ENCODE peak calls at places on chromosomes 13 and 19, in ten cellular contexts. E, A, I, H, O, C, D, R, G and Y are unnamed samples. For H3K4me1, the result is how much of the 10 kb centered on the place peaks cover.

GRCh38 chr13:28413999-28414398 is 80.9 kb downstream of the FLT1 start:
- DNase-seq in E (no peak), A (no peak), I (no peak), H (no peak), O (no peak), C (no peak), D (no peak), R (no peak), G (no peak), Y (no peak)

GRCh38 chr19:28968721-28969120 is 244.2 kb downstream of the UQCRFS1 start:
- DNase-seq in E (no peak), A (no peak), I (no peak), H (no peak), O (no peak), C (no peak), D (no peak), R (no peak), G (no peak), Y (no peak)

GRCh38 chr13:33678906-33679657 is 138.9 kb upstream of the RFC3 start:
- DNase-seq in E (peak), A (peak), I (peak), H (peak), O (no peak), C (no peak), D (peak), R (peak), G (peak), Y (no peak)

GRCh38 chr19:45598267-45599011 is 3.6 kb downstream of the GPR4 start:
- DNase-seq in E (no peak), A (peak), I (no peak), H (no peak), O (peak), C (no peak), D (no peak), R (no peak), G (no peak), Y (no peak)

GRCh38 chr19:12946092-12946845 is 607 bp downstream of the RAD23A start:
- DNase-seq in E (peak), A (peak), I (peak), H (peak), O (peak), C (peak), D (peak), R (no peak), G (peak), Y (peak)

GRCh38 chr13:76980075-76980718 is 11.7 kb upstream of the CLN5 start:
- DNase-seq in E (peak), A (peak), I (peak), H (peak), O (peak), C (peak), D (peak), R (peak), G (peak), Y (peak)

GRCh38 chr13:31947105-31947504 is 84.5 kb upstream of the FRY start:
- DNase-seq in E (no peak), A (no peak), I (no peak), H (no peak), O (no peak), C (no peak), D (no peak), R (no peak), G (no peak), Y (no peak)

GRCh38 chr19:3062165-3063105 is at the start of gene TLE5:
- DNase-seq in E (peak), A (no peak), I (no peak), H (peak), O (peak), C (peak), D (peak), R (no peak), G (no peak), Y (peak)

GRCh38 chr13:48255954-48256353 is 22.9 kb downstream of the ITM2B start:
- DNase-seq in E (no peak), A (no peak), I (no peak), H (no peak), O (no peak), C (no peak), D (no peak), R (no peak), G (no peak), Y (no peak)

GRCh38 chr13:110298566-110299321 is 8.2 kb downstream of the COL4A1 start:
- DNase-seq in E (no peak), A (no peak), I (no peak), H (no peak), O (no peak), C (no peak), D (no peak), R (no peak), G (no peak), Y (no peak)

GRCh38 chr19:21474671-21475181 is 30.7 kb upstream of the ZNF429 start:
- DNase-seq in E (peak), A (peak), I (peak), H (peak), O (peak), C (no peak), D (peak), R (peak), G (peak), Y (no peak)

GRCh38 chr19:13825489-13826475 is 30.5 kb downstream of the ZSWIM4 start:
- DNase-seq in E (no peak), A (no peak), I (no peak), H (no peak), O (peak), C (peak), D (no peak), R (no peak), G (no peak), Y (peak)

GRCh38 chr13:112974676-112975075 is 5.7 kb downstream of the MCF2L start:
- DNase-seq in E (no peak), A (no peak), I (no peak), H (no peak), O (peak), C (no peak), D (no peak), R (no peak), G (no peak), Y (no peak)

GRCh38 chr13:111925146-111925875 is 141.6 kb upstream of the SOX1 start:
- DNase-seq in E (no peak), A (no peak), I (no peak), H (no peak), O (peak), C (no peak), D (no peak), R (no peak), G (no peak), Y (no peak)

GRCh38 chr19:6232567-6232966 is 47.2 kb downstream of the MLLT1 start:
- DNase-seq in E (peak), A (no peak), I (peak), H (no peak), O (peak), C (no peak), D (no peak), R (no peak), G (peak), Y (no peak)

GRCh38 chr19:39927076-39927475 is 7.4 kb downstream of the FCGBP start:
- DNase-seq in E (no peak), A (no peak), I (no peak), H (no peak), O (peak), C (no peak), D (no peak), R (no peak), G (no peak), Y (no peak)

GRCh38 chr19:3025516-3025890 is 3.6 kb downstream of the TLE2 start:
- DNase-seq in E (no peak), A (no peak), I (no peak), H (no peak), O (peak), C (no peak), D (no peak), R (no peak), G (no peak), Y (no peak)

GRCh38 chr13:112651750-112652511 is 37.9 kb upstream of the ATP11A start:
- DNase-seq in E (no peak), A (no peak), I (no peak), H (no peak), O (no peak), C (no peak), D (no peak), R (no peak), G (no peak), Y (no peak)

GRCh38 chr13:45833663-45834062 is 17.9 kb downstream of the SIAH3 start:
- DNase-seq in E (peak), A (no peak), I (peak), H (no peak), O (peak), C (peak), D (peak), R (no peak), G (peak), Y (peak)

GRCh38 chr13:99199541-99200432 is 867 bp upstream of the UBAC2 start:
- DNase-seq in E (no peak), A (no peak), I (no peak), H (no peak), O (no peak), C (no peak), D (no peak), R (no peak), G (no peak), Y (peak)

GRCh38 chr13:99656843-99657506 is 155.7 kb downstream of the TM9SF2 start:
- DNase-seq in E (no peak), A (no peak), I (no peak), H (peak), O (no peak), C (peak), D (no peak), R (no peak), G (no peak), Y (no peak)

GRCh38 chr13:102018716-102019115 is 383.1 kb downstream of the FGF14 start:
- DNase-seq in E (no peak), A (no peak), I (peak), H (no peak), O (no peak), C (no peak), D (no peak), R (no peak), G (no peak), Y (no peak)

GRCh38 chr19:37669336-37669963 is 14.2 kb upstream of the ZFP30 start:
- DNase-seq in E (no peak), A (no peak), I (no peak), H (no peak), O (no peak), C (no peak), D (no peak), R (no peak), G (no peak), Y (no peak)

GRCh38 chr19:46442808-46443450 is 14.2 kb upstream of the PNMA8C start:
- DNase-seq in E (peak), A (peak), I (peak), H (no peak), O (peak), C (peak), D (peak), R (no peak), G (peak), Y (no peak)

GRCh38 chr19:1935484-1936208 is 5.3 kb upstream of the CSNK1G2 start:
- DNase-seq in E (peak), A (no peak), I (peak), H (no peak), O (peak), C (peak), D (peak), R (no peak), G (peak), Y (peak)

GRCh38 chr19:31513841-31514240 is 164.6 kb upstream of the TSHZ3 start:
- DNase-seq in E (no peak), A (no peak), I (no peak), H (no peak), O (no peak), C (no peak), D (no peak), R (no peak), G (no peak), Y (no peak)

GRCh38 chr13:114043421-114044053 is 69.7 kb upstream of the C13orf46 start:
- DNase-seq in E (peak), A (peak), I (peak), H (no peak), O (peak), C (peak), D (peak), R (peak), G (peak), Y (no peak)

GRCh38 chr13:99416411-99417121 is 84.7 kb upstream of the TM9SF2 start:
- DNase-seq in E (no peak), A (no peak), I (no peak), H (no peak), O (no peak), C (no peak), D (peak), R (no peak), G (no peak), Y (no peak)

GRCh38 chr13:114142640-114143490 is 10.4 kb upstream of the RASA3 start:
- DNase-seq in E (no peak), A (no peak), I (no peak), H (peak), O (no peak), C (no peak), D (no peak), R (no peak), G (peak), Y (peak)

GRCh38 chr13:105084931-105085330 is 1450.5 kb downstream of the EFNB2 start:
- DNase-seq in E (no peak), A (no peak), I (no peak), H (no peak), O (no peak), C (no peak), D (no peak), R (no peak), G (no peak), Y (no peak)

GRCh38 chr19:31126236-31126635 is 223.0 kb downstream of the TSHZ3 start:
- DNase-seq in E (no peak), A (no peak), I (peak), H (no peak), O (no peak), C (no peak), D (no peak), R (no peak), G (no peak), Y (no peak)

GRCh38 chr13:26557393-26558073 is at the start of gene WASF3:
- DNase-seq in E (peak), A (peak), I (peak), H (no peak), O (peak), C (peak), D (peak), R (peak), G (peak), Y (peak)

GRCh38 chr13:49560270-49561063 is 24.9 kb downstream of the RCBTB1 start:
- DNase-seq in E (no peak), A (no peak), I (no peak), H (no peak), O (no peak), C (peak), D (peak), R (no peak), G (peak), Y (no peak)

GRCh38 chr13:111153977-111154332 is 38.8 kb downstream of the ARHGEF7 start:
- DNase-seq in E (no peak), A (no peak), I (no peak), H (no peak), O (peak), C (peak), D (no peak), R (no peak), G (no peak), Y (no peak)

GRCh38 chr19:14090509-14091085 is at the start of gene SAMD1:
- DNase-seq in E (peak), A (peak), I (peak), H (peak), O (peak), C (peak), D (peak), R (peak), G (peak), Y (peak)

GRCh38 chr19:42271045-42271419 is 2.0 kb downstream of the CIC start:
- DNase-seq in E (no peak), A (no peak), I (no peak), H (no peak), O (peak), C (no peak), D (peak), R (no peak), G (no peak), Y (no peak)
- H3K27ac ChIP-seq in E (peak), A (peak), I (peak), H (peak), O (peak), C (peak), D (no peak), R (peak), G (peak), Y (no peak)

DNA sequence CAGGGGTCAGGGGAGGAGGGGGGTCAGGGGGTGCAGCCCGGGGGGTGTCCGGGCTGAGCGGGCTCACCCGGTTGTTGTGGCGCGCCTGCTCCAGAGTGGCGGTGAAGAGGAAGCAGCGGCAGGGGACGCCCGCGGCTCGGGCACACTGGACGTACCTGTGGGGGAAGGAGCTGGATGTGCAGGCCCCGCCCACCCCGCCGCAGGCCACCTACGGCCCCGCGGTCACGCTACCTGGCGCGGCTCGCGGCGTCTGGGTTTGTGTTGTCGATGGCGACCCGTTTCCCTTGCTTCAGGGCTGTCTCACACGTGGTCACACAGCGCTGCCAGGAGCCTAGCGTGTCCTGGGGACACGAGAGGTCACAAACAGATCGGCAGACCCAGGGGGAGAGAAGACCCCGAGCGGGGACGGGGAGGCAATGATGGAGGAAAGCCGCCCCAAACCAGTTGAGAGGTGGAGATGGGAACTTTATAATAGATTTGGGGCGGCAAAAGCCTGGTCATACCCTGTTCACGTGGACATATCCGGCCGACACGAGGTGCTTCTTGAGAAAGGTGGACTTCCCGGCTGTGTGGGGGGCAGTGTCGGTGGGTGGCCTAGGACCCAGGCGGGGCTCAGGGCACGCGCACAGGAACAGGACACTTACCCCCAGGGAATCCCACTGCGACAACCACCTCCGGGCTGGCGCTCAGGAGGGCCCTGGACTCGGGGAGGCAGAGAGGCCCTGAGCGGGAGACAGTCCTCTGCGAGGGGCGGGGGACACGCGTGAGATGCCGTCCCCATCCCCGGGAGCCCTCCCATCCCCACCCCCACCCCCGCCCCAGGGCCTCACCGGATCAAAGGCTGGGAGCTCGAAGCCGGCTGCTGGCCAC is 5.6 kb downstream of the PNKP start:
- DNase-seq in E (no peak), A (peak), I (no peak), H (no peak), O (no peak), C (no peak), D (peak), R (no peak), G (no peak), Y (no peak)
- H3K4me3 ChIP-seq in E (no peak), A (no peak), I (no peak), H (no peak), O (no peak), C (no peak), D (no peak), R (no peak), G (no peak), Y (no peak)

GRCh38 chr19:17237747-17238706 is 7.7 kb downstream of the NR2F6 start:
- DNase-seq in E (no peak), A (no peak), I (no peak), H (no peak), O (peak), C (no peak), D (no peak), R (no peak), G (no peak), Y (no peak)
- H3K4me1 ChIP-seq in E (under half), A (under half), I (under half), H (under half), O (under half), C (under half), D (under half), R (under half), G (under half), Y (under half)

GRCh38 chr19:43503501-43504425 is 783 bp downstream of the PHLDB3 start:
- DNase-seq in E (peak), A (peak), I (peak), H (peak), O (peak), C (peak), D (peak), R (peak), G (peak), Y (peak)
- H3K27ac ChIP-seq in E (peak), A (peak), I (peak), H (peak), O (peak), C (peak), D (peak), R (peak), G (peak), Y (no peak)